ENCODE peak calls at places on chromosome 9, in five cellular contexts. One of them, this sample, is unnamed.

GRCh38 chr9:91253488-91253887 is 108.2 kb downstream of the AUH start:
- DNase-seq in A673: no peak
- DNase-seq in cardiac fibroblast: no peak
- DNase-seq in lower leg skin: no peak
- DNase-seq in fibroblast of lung: peak; percentile 17
- DNase-seq in this sample: no peak

GRCh38 chr9:74379718-74380117 is 117.4 kb upstream of the RORB start:
- DNase-seq in A673: peak; percentile 17
- DNase-seq in cardiac fibroblast: no peak
- DNase-seq in lower leg skin: no peak
- DNase-seq in fibroblast of lung: no peak
- DNase-seq in this sample: no peak

GRCh38 chr9:89404074-89404473 is 85.8 kb downstream of the SECISBP2 start:
- DNase-seq in A673: no peak
- DNase-seq in cardiac fibroblast: no peak
- DNase-seq in lower leg skin: no peak
- DNase-seq in fibroblast of lung: no peak
- DNase-seq in this sample: no peak

GRCh38 chr9:10946676-10947410 is 334.0 kb upstream of the PTPRD start:
- DNase-seq in A673: no peak
- DNase-seq in cardiac fibroblast: no peak
- DNase-seq in lower leg skin: no peak
- DNase-seq in fibroblast of lung: no peak
- DNase-seq in this sample: no peak

GRCh38 chr9:99192786-99193465 is 28.8 kb downstream of the ALG2 start:
- DNase-seq in A673: peak; percentile 35
- DNase-seq in cardiac fibroblast: peak; percentile 37
- DNase-seq in lower leg skin: no peak
- DNase-seq in fibroblast of lung: peak; percentile 49
- DNase-seq in this sample: no peak

GRCh38 chr9:94002316-94003140 is 47.4 kb upstream of the BARX1 start:
- DNase-seq in A673: peak; percentile 72
- DNase-seq in cardiac fibroblast: peak; percentile 72
- DNase-seq in lower leg skin: no peak
- DNase-seq in fibroblast of lung: peak; percentile 62
- DNase-seq in this sample: no peak

GRCh38 chr9:127953768-127954505 is 16.3 kb upstream of the DPM2 start:
- DNase-seq in A673: no peak
- DNase-seq in cardiac fibroblast: no peak
- DNase-seq in lower leg skin: no peak
- DNase-seq in fibroblast of lung: no peak
- DNase-seq in this sample: no peak

GRCh38 chr9:127121628-127122175 is 733 bp downstream of the ANGPTL2 start:
- DNase-seq in A673: no peak
- DNase-seq in cardiac fibroblast: peak; percentile 27
- DNase-seq in lower leg skin: no peak
- DNase-seq in fibroblast of lung: peak; percentile 38
- DNase-seq in this sample: no peak

DNA sequence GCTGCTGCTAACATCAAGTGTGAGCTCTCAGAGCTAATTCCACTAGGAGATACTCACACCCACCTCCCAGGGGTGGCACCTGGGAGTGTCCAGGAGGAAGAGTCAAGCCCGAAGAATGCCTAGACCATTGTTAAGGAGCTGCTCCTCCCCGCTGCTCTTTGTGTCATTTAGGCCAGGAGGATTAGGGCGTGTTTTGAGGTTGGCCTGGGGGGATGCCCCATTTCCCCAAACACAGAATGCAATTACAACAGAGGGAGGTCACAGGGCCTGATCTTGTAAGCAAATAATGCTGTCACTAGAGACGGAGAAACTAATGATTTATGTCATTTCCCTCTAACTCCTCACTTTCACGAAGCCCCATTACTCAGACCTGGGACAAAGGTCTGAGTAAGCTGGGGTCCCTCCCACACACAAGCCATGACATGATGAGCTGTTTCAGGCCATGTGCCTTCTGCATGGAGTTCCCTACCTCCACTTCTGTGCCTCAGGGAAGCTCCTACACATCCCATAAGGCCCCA is 312.5 kb downstream of the ACTL7B start:
- DNase-seq in A673: no peak
- DNase-seq in cardiac fibroblast: peak; percentile 56
- DNase-seq in lower leg skin: no peak
- DNase-seq in fibroblast of lung: peak; percentile 44
- DNase-seq in this sample: no peak
- TF ChIP-seq CTCF in A673: no peak
- TF ChIP-seq CTCF in cardiac fibroblast: no peak
- TF ChIP-seq CTCF in lower leg skin: no peak
- TF ChIP-seq CTCF in fibroblast of lung: no peak
- TF ChIP-seq CTCF in this sample: no peak

DNA sequence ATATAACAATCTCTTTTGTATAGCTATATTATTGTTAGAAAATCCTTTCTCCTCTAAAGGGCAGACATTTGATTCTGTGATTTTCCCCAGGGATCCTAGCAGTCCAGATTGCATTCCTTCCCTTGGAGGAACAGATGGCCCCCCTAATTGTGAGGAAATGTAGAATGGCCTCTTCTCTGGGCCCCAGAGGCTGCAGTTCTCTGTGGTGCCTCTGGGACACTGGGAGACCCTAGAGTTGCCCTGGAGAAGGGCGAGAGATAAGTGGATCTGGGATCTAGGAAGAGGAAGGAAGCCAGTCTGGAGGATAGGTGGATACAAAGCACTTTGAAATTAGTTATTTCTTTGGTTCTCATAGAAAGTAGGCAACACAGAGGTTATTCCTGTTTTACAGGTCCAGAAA is 1.9 kb upstream of the HINT2 start:
- DNase-seq in A673: peak; percentile 38
- DNase-seq in cardiac fibroblast: no peak
- DNase-seq in lower leg skin: no peak
- DNase-seq in fibroblast of lung: no peak
- DNase-seq in this sample: no peak
- TF ChIP-seq CTCF in A673: peak; percentile 25
- TF ChIP-seq CTCF in cardiac fibroblast: no peak
- TF ChIP-seq CTCF in lower leg skin: no peak
- TF ChIP-seq CTCF in fibroblast of lung: no peak
- TF ChIP-seq CTCF in this sample: no peak

GRCh38 chr9:114626415-114627029 is 15.4 kb downstream of the TMEM268 start:
- DNase-seq in A673: no peak
- DNase-seq in cardiac fibroblast: no peak
- DNase-seq in lower leg skin: no peak
- DNase-seq in fibroblast of lung: no peak
- DNase-seq in this sample: no peak
- TF ChIP-seq CTCF in A673: no peak
- TF ChIP-seq CTCF in cardiac fibroblast: no peak
- TF ChIP-seq CTCF in lower leg skin: no peak
- TF ChIP-seq CTCF in fibroblast of lung: no peak
- TF ChIP-seq CTCF in this sample: no peak

GRCh38 chr9:86242012-86242411 is 17.4 kb downstream of the C9orf153 start:
- DNase-seq in A673: no peak
- DNase-seq in cardiac fibroblast: peak; percentile 7
- DNase-seq in lower leg skin: no peak
- DNase-seq in fibroblast of lung: no peak
- DNase-seq in this sample: no peak

GRCh38 chr9:86241216-86241615 is 18.2 kb downstream of the C9orf153 start:
- DNase-seq in A673: no peak
- DNase-seq in cardiac fibroblast: no peak
- DNase-seq in lower leg skin: no peak
- DNase-seq in fibroblast of lung: no peak
- DNase-seq in this sample: no peak

DNA sequence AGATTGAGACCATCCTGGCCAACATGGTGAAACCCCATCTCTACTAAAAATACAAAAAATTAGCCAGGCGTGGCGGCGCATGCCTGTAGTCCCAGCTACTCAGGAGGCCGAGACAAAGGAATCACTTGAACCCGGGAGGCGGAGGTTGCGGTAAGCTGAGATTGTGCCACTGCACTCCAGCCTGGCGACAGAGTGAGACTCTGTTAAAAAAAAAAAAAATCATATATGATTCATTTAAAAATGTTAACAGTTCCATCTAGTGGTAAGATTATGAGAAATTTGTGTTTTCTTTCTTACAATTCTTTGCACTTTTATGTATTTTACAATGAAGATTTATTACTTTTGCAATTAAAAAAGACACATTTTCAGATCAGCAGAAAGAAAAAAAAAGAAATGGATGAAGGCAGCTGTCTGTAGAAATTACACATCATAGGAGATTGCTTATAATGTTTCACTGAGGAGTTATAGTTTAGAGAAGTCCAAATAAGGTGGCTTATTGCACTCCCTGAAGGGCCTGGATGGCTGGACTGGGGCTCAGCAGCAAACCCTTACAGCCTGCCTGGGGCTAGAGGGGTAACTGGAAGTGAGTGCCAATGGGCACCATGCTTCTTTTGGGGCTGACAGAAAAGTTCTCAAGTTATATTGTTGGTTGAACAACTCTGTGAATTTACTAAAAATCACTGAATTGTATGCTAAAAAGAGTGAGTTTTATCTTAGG is 20.2 kb downstream of the C9orf153 start:
- DNase-seq in A673: no peak
- DNase-seq in cardiac fibroblast: peak; percentile 26
- DNase-seq in lower leg skin: no peak
- DNase-seq in fibroblast of lung: peak; percentile 31
- DNase-seq in this sample: no peak
- TF ChIP-seq CTCF in A673: peak; percentile 19
- TF ChIP-seq CTCF in cardiac fibroblast: no peak
- TF ChIP-seq CTCF in lower leg skin: no peak
- TF ChIP-seq CTCF in fibroblast of lung: no peak
- TF ChIP-seq CTCF in this sample: no peak

GRCh38 chr9:114879165-114879564 is 51.2 kb downstream of the TNFSF8 start:
- DNase-seq in A673: no peak
- DNase-seq in cardiac fibroblast: no peak
- DNase-seq in lower leg skin: no peak
- DNase-seq in fibroblast of lung: no peak
- DNase-seq in this sample: no peak
- TF ChIP-seq CTCF in A673: no peak
- TF ChIP-seq CTCF in cardiac fibroblast: no peak
- TF ChIP-seq CTCF in lower leg skin: no peak
- TF ChIP-seq CTCF in fibroblast of lung: no peak
- TF ChIP-seq CTCF in this sample: no peak